ENCODE peak calls at places on chromosomes 13 and 19, in five cellular contexts. D is H1, K is K562, Z is GM12878, V is HepG2. L is an unnamed sample.

GRCh38 chr19:52237771-52238400 is 31.5 kb upstream of the ZNF766 start:
- DNase-seq in D (peak; percentile 67), K (peak; percentile 30), Z (peak; percentile 19), V (peak; percentile 52), L (peak; percentile 44)

GRCh38 chr13:21025539-21025938 is 35.8 kb downstream of the LATS2 start:
- DNase-seq in D (no peak), K (no peak), Z (no peak), V (no peak), L (no peak)

GRCh38 chr13:79995334-79995733 is 345.6 kb downstream of the SPRY2 start:
- DNase-seq in D (no peak), K (no peak), Z (no peak), V (no peak), L (no peak)

GRCh38 chr13:77544365-77544764 is 8.9 kb downstream of the SCEL start:
- DNase-seq in D (no peak), K (no peak), Z (no peak), V (no peak), L (no peak)

GRCh38 chr13:40211586-40211968 is 454.9 kb downstream of the FOXO1 start:
- DNase-seq in D (no peak), K (no peak), Z (no peak), V (no peak), L (no peak)

GRCh38 chr19:5645409-5645808 is 22.5 kb downstream of the SAFB start:
- DNase-seq in D (no peak), K (no peak), Z (no peak), V (no peak), L (no peak)

GRCh38 chr13:20546559-20546958 is 20.4 kb upstream of the IFT88 start:
- DNase-seq in D (no peak), K (no peak), Z (no peak), V (no peak), L (no peak)

GRCh38 chr19:33156354-33156753 is 24.4 kb downstream of the WDR88 start:
- DNase-seq in D (no peak), K (no peak), Z (no peak), V (peak; percentile 35), L (no peak)

GRCh38 chr19:778910-779653 is 18.2 kb upstream of the PTBP1 start:
- DNase-seq in D (no peak), K (no peak), Z (no peak), V (peak; percentile 81), L (no peak)

GRCh38 chr19:5313307-5313706 is 27.3 kb downstream of the PTPRS start:
- DNase-seq in D (no peak), K (no peak), Z (no peak), V (peak; percentile 15), L (no peak)

GRCh38 chr19:33721735-33722297 is 74.9 kb upstream of the KCTD15 start:
- DNase-seq in D (no peak), K (no peak), Z (no peak), V (no peak), L (no peak)

GRCh38 chr13:23701646-23702045 is 131.4 kb downstream of the TNFRSF19 start:
- DNase-seq in D (no peak), K (no peak), Z (no peak), V (no peak), L (no peak)

GRCh38 chr13:39452834-39453233 is 150.2 kb downstream of the LHFPL6 start:
- DNase-seq in D (no peak), K (no peak), Z (no peak), V (no peak), L (no peak)

GRCh38 chr19:18058208-18059009 is 28.3 kb downstream of the IL12RB1 start:
- DNase-seq in D (peak; percentile 92), K (peak; percentile 85), Z (no peak), V (peak; percentile 47), L (peak; percentile 26)

GRCh38 chr19:46487178-46487801 is 8.4 kb downstream of the PNMA8B start:
- DNase-seq in D (no peak), K (no peak), Z (no peak), V (no peak), L (no peak)

GRCh38 chr19:42540071-42540553 is 11.8 kb upstream of the CEACAM1 start:
- DNase-seq in D (peak; percentile 61), K (no peak), Z (no peak), V (no peak), L (no peak)

GRCh38 chr19:31220540-31220939 is 128.7 kb downstream of the TSHZ3 start:
- DNase-seq in D (no peak), K (peak; percentile 14), Z (no peak), V (no peak), L (no peak)

GRCh38 chr19:41839211-41839610 is 5.3 kb downstream of the LYPD4 start:
- DNase-seq in D (no peak), K (no peak), Z (no peak), V (no peak), L (no peak)

GRCh38 chr19:46372901-46373572 is 26.1 kb downstream of the PPP5C start:
- DNase-seq in D (peak; percentile 74), K (no peak), Z (no peak), V (no peak), L (no peak)

GRCh38 chr13:91544723-91545122 is 146.3 kb downstream of the GPC5 start:
- DNase-seq in D (no peak), K (peak; percentile 41), Z (no peak), V (peak; percentile 5), L (no peak)

GRCh38 chr13:20565120-20565736 is 1.7 kb upstream of the IFT88 start:
- DNase-seq in D (no peak), K (no peak), Z (no peak), V (no peak), L (no peak)

GRCh38 chr19:46471116-46471733 is at the start of gene PNMA8A:
- DNase-seq in D (peak; percentile 94), K (peak; percentile 89), Z (no peak), V (no peak), L (no peak)

GRCh38 chr19:28285917-28286316 is 927.0 kb downstream of the UQCRFS1 start:
- DNase-seq in D (no peak), K (no peak), Z (no peak), V (no peak), L (no peak)

GRCh38 chr19:29587059-29587458 is 19.0 kb upstream of the POP4 start:
- DNase-seq in D (no peak), K (no peak), Z (no peak), V (no peak), L (no peak)

GRCh38 chr13:113915012-113915763 is 51.3 kb upstream of the GAS6 start:
- DNase-seq in D (no peak), K (no peak), Z (no peak), V (no peak), L (no peak)

GRCh38 chr13:57408312-57408711 is 223.2 kb upstream of the PCDH17 start:
- DNase-seq in D (no peak), K (no peak), Z (no peak), V (no peak), L (no peak)

GRCh38 chr19:14375582-14376291 is 5.5 kb upstream of the ADGRE5 start:
- DNase-seq in D (no peak), K (no peak), Z (no peak), V (no peak), L (no peak)

GRCh38 chr13:108915634-108916497 is 286.5 kb downstream of the MYO16 start:
- DNase-seq in D (no peak), K (peak; percentile 56), Z (peak; percentile 52), V (peak; percentile 91), L (peak; percentile 91)

GRCh38 chr19:19630062-19630414 is 2.0 kb upstream of the LPAR2 start:
- DNase-seq in D (no peak), K (no peak), Z (no peak), V (no peak), L (no peak)

GRCh38 chr13:48072304-48072703 is 22.6 kb downstream of the MED4 start:
- DNase-seq in D (no peak), K (no peak), Z (no peak), V (no peak), L (no peak)

GRCh38 chr19:40265055-40265762 is 19.9 kb downstream of the AKT2 start:
- DNase-seq in D (no peak), K (no peak), Z (no peak), V (no peak), L (no peak)

GRCh38 chr13:36979361-36980040 is 19.6 kb downstream of the ALG5 start:
- DNase-seq in D (no peak), K (no peak), Z (no peak), V (no peak), L (no peak)

GRCh38 chr13:36986462-36987240 is 12.5 kb downstream of the ALG5 start:
- DNase-seq in D (no peak), K (no peak), Z (no peak), V (no peak), L (no peak)

DNA sequence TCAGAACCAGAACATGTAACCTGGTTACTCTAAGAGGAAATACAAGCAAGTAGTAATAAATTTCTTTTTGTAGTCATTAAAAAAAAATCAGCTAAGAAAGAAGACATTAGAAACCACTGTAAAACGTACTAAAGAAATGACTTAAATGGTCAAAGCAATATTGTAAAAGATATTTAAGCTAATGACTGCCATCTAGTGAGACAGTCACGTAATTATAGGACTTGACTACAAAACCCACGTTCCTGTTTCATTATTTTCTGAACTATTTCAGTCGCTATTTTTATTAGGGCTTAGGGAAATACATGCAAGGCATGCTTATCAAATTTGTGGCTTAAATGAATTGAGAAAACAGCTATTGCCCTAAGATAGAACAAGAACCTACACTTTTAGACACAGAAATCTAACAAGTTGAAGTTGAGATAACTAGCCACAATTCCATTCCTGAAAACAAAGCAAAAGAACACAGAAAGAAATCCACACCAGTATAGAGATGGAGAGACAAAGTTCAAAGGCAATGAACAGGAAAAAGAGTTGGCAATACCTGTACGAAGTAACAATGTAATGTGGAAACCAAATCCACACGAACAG is 17.9 kb downstream of the ALG5 start:
- DNase-seq in D (no peak), K (peak; percentile 16), Z (no peak), V (peak; percentile 45), L (no peak)
- TF ChIP-seq ZNF274 in D (no peak), K (no peak), Z (no peak), V (no peak), L (no peak)

DNA sequence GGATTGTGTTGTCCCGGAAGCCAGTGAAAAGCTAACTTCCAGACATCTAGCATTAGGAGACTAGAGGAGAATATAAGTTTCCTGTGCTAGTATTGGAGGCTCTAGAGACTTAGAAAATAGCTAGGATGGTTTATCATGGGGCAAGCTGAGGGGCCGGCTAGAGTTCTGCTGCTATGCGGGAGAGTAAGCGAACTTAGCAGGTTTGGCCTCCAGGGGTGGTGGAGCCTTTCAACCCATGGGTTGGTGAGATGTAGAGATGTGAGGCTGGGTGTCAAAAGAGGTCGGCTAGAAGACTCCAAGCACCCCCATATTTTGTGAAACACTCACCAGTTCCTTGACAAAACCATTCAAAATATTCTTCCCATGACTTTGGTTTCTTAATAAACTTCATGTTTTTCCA is 4.4 kb downstream of the SULT2A1 start:
- DNase-seq in D (no peak), K (no peak), Z (no peak), V (no peak), L (no peak)
- H3K27ac ChIP-seq in D (no peak overlapping the region), K (no peak overlapping the region), Z (no peak overlapping the region), V (no peak overlapping the region), L (no peak overlapping the region)

DNA sequence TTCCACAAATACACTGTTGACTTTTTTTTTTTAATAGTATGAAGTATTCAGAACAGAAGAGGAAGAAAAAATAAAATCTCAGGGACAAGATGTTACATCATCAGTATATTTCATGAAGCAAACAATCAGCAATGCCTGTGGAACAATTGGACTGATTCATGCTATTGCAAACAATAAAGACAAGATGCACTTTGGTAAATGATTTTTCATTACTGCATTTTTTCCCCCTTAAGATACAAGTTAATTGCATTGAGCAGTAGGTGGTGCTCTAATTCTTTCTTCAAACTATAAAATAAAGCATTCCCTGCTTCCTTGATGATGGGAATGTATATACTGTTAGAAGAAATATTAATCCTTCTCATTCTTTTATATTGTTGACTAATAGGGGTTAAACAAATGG is 17.1 kb downstream of the UCHL3 start:
- DNase-seq in D (no peak), K (no peak), Z (no peak), V (peak; percentile 31), L (no peak)
- TF ChIP-seq ZNF274 in D (no peak), K (no peak), Z (no peak), V (no peak), L (no peak)

GRCh38 chr13:110685305-110685704 is 20.6 kb downstream of the CARS2 start:
- DNase-seq in D (no peak), K (no peak), Z (no peak), V (no peak), L (no peak)
- H3K27ac ChIP-seq in D (no peak overlapping the region), K (no peak overlapping the region), Z (no peak overlapping the region), V (peak overlapping the region; percentile 77), L (no peak overlapping the region)